ENCODE peak calls at places on chromosomes 5 and 9, in six cellular contexts. Z is stimulated activated CD8-positive, alpha-beta memory T cell treated with anti-CD3 and anti-CD28 coated beads, Interleukin-15, amount 100 ng/mL, for 48 hours; R is putamen; V is HepG2; Y is posterior cingulate gyrus; B is stomach. X is an unnamed sample.

GRCh38 chr9:108665856-108666784 is 189.7 kb downstream of the ACTL7B start:
- DNase-seq in Z (no peak), R (no peak), V (peak), Y (no peak), B (no peak), X (no peak)

GRCh38 chr9:114051706-114052105 is 26.4 kb downstream of the AMBP start:
- DNase-seq in Z (no peak), R (no peak), V (no peak), Y (no peak), B (no peak), X (no peak)

GRCh38 chr9:5263568-5264218 is 32.5 kb downstream of the INSL4 start:
- DNase-seq in Z (no peak), R (no peak), V (peak), Y (no peak), B (no peak), X (no peak)

GRCh38 chr5:95712347-95712958 is 18.7 kb upstream of the RHOBTB3 start:
- DNase-seq in Z (peak), R (no peak), V (no peak), Y (no peak), B (no peak), X (peak)

GRCh38 chr9:114902773-114903589 is 27.4 kb downstream of the TNFSF8 start:
- DNase-seq in Z (no peak), R (no peak), V (no peak), Y (no peak), B (no peak), X (no peak)

GRCh38 chr9:93968451-93969327 is 13.5 kb upstream of the BARX1 start:
- DNase-seq in Z (no peak), R (no peak), V (peak), Y (peak), B (no peak), X (no peak)

GRCh38 chr5:174775071-174775470 is 50.7 kb downstream of the MSX2 start:
- DNase-seq in Z (no peak), R (no peak), V (no peak), Y (no peak), B (no peak), X (no peak)

GRCh38 chr5:15135661-15136060 is 264.1 kb upstream of the ANKH start:
- DNase-seq in Z (no peak), R (no peak), V (no peak), Y (no peak), B (no peak), X (no peak)

X was measured in T-helper 2 cell treated with Interferon-gamma antibody and Interleukin-4, amounts not matched to agents 5 μg/mL and 100 μg/mL, for 36 hours.